ENCODE peak calls at places on chromosomes 12 and 14, in eight cellular contexts. V is tibial artery, W is A549, P is cardiac fibroblast, B is OCI-LY7, U is right lobe of liver, G is esophagus squamous epithelium, C is astrocyte. E is an unnamed sample.
A peak's percentile ranks its signal among the peaks of the same experiment; 100 is the strongest.

GRCh38 chr14:22469541-22470303 is 119.3 kb downstream of the DAD1 start:
- DNase-seq in P (no peak), G (no peak), W (no peak), B (no peak), U (no peak), V (no peak), C (no peak), E (no peak)

GRCh38 chr12:53252349-53252916 is 15.7 kb upstream of the ESPL1 start:
- DNase-seq in W (no peak), U (no peak), G (no peak), B (no peak), V (peak; percentile 71), P (no peak), C (no peak), E (no peak)

GRCh38 chr12:106527356-106527755 is 55.4 kb upstream of the RFX4 start:
- DNase-seq in G (no peak), P (peak; percentile 52), U (no peak), C (peak; percentile 12), W (no peak), B (no peak), V (no peak), E (no peak)

GRCh38 chr12:81668475-81668874 is 90.7 kb downstream of the PPFIA2 start:
- DNase-seq in P (peak; percentile 87), W (peak; percentile 20), V (no peak), U (no peak), G (no peak), C (peak; percentile 100), B (no peak), E (no peak)

GRCh38 chr14:74974364-74975058 is 19.1 kb upstream of the PGF start:
- DNase-seq in B (no peak), W (no peak), V (peak; percentile 43), U (no peak), P (no peak), G (no peak), C (no peak), E (no peak)

GRCh38 chr12:904010-904414 is 45.5 kb downstream of the RAD52 start:
- DNase-seq in B (peak; percentile 20), P (no peak), W (no peak), V (no peak), U (no peak), C (no peak), G (no peak), E (no peak)

GRCh38 chr14:57974896-57975295 is 109.0 kb upstream of the SLC35F4 start:
- DNase-seq in C (no peak), B (no peak), W (no peak), V (no peak), U (no peak), P (no peak), G (no peak), E (no peak)

GRCh38 chr12:93913845-93914244 is 234.5 kb upstream of the PLXNC1 start:
- DNase-seq in U (no peak), W (no peak), G (no peak), P (peak; percentile 81), B (no peak), C (peak; percentile 90), V (no peak), E (no peak)

GRCh38 chr14:65866422-65866821 is 453.9 kb downstream of the FUT8 start:
- DNase-seq in B (no peak), U (no peak), P (no peak), C (no peak), G (no peak), V (no peak), W (no peak), E (no peak)

GRCh38 chr14:20413785-20414117 is 450 bp upstream of the TEP1 start:
- DNase-seq in P (no peak), U (no peak), B (peak; percentile 31), W (no peak), G (no peak), C (no peak), V (no peak), E (no peak)

GRCh38 chr14:91858536-91859275 is 8.6 kb downstream of the TC2N start:
- DNase-seq in U (no peak), V (no peak), G (no peak), W (peak; percentile 57), C (no peak), P (peak; percentile 69), B (no peak), E (no peak)

GRCh38 chr12:118982308-118982707 is 967 bp downstream of the SRRM4 start:
- DNase-seq in P (no peak), B (no peak), G (no peak), V (no peak), U (no peak), W (no peak), C (no peak), E (no peak)

GRCh38 chr14:36363704-36364103 is 43.3 kb upstream of the MBIP start:
- DNase-seq in W (no peak), C (no peak), U (no peak), G (no peak), P (no peak), B (no peak), V (no peak), E (no peak)

GRCh38 chr12:46159239-46159901 is 109.5 kb downstream of the SLC38A1 start:
- DNase-seq in U (no peak), W (no peak), G (no peak), V (no peak), P (no peak), B (no peak), C (no peak), E (no peak)

GRCh38 chr12:88753074-88753473 is 172.8 kb upstream of the KITLG start:
- DNase-seq in C (peak; percentile 70), B (no peak), G (no peak), V (no peak), P (peak; percentile 40), W (no peak), U (no peak), E (no peak)
- H3K4me3 ChIP-seq in C (no peak overlapping the region), B (no peak overlapping the region), G (no peak overlapping the region), V (no peak overlapping the region), P (no peak overlapping the region), W (no peak overlapping the region), U (no peak overlapping the region), E (no peak overlapping the region)

GRCh38 chr12:110861729-110862128 is 14.9 kb downstream of the CCDC63 start:
- DNase-seq in C (no peak), B (peak; percentile 14), G (no peak), W (no peak), U (no peak), V (no peak), P (no peak), E (no peak)
- TF ChIP-seq CTCF in C (no peak), B (peak; percentile 55), G (no peak), W (peak; percentile 35), U (no peak), V (no peak), P (no peak), E (peak; percentile 5)

DNA sequence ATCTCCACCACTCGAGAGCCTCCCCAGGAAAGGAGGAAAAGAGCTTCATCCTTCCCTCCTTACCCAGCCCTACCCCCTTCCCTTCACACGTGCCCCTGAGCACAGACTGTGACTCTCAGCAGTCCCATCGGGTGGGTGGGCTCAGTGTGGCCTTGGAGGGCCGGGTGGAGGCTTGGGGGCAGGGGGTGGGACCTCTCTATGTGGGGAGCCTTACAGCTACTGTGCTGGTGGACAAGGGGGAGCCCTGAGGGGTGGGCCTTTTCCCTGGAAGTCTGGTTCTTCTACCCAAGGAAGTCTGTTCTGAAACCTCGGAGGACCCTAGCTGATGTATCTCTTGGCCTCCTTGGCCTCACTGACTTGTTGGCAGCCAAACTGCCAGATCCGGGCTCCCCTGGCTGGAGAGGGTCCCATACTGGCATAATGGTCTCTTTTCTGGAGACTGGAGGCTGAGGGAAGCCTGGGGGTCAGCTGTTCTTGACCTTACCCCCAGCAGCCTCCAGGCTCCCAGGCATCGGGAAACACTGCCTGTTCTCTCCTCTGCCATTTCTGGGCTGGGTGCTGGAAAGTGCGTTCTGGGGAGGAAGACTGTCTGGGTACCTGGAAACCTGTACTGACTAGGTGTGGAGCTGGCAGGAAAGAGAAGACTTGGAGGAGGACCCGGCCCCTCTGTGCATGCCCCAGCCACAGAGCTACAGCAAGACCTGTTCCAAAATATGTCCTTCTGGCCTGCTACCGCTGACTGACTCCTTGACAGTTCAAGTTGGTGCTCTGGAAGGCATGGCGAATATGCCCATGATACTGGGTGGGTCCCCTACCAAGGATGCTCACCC is 7.6 kb downstream of the VASH1 start:
- DNase-seq in G (no peak), B (no peak), U (no peak), V (peak; percentile 54), P (no peak), W (no peak), C (no peak), E (no peak)
- H3K4me3 ChIP-seq in G (no peak overlapping the region), B (no peak overlapping the region), U (no peak overlapping the region), V (no peak overlapping the region), P (no peak overlapping the region), W (no peak overlapping the region), C (no peak overlapping the region), E (no peak overlapping the region)

DNA sequence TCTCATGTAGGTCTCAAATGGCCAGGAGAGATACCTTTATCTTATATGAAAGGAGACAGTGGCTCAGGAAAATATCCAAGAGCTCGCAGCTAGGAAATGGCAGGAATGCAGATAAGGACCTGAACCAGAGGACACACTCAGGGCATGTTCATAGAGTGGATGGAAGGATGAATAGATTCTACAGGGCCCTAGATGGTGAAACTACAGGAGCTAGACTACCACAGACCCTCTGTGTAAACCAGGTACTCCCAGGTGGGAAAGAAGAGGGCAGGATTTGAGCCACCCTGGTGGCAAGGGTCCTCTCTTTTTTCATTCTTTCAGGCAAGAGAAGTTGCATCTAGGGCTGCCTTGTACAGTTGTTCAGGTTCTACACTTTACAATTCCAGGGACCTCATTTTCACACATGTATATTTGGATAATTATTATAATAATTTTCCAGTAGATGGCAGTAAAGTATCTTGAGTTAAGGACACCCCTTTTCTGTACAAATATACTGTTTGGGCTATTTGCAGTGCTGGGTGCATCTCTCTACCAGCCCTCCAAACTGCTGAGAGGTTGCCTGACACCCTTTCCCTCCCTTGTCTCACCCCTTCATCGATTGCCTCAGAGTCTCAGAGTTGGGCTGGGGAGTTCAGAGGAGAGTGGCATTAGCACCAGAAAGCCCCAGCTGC is 10.5 kb upstream of the ZDHHC22 start:
- DNase-seq in P (peak; percentile 52), U (no peak), B (peak; percentile 65), W (peak; percentile 42), G (no peak), V (no peak), C (peak; percentile 6), E (no peak)
- TF ChIP-seq CTCF in P (peak; percentile 7), U (peak; percentile 6), B (peak; percentile 67), W (peak; percentile 68), G (no peak), V (no peak), C (peak; percentile 13), E (peak; percentile 16)

E was measured in GM12864.